ENCODE peak calls at places on chromosomes 1 and 21, in five cellular contexts. M is IMR-90, K is breast epithelium, W is body of pancreas, O is gastrocnemius medialis. L is an unnamed sample.

GRCh38 chr1:23657659-23658275 is 33.8 kb upstream of the RPL11 start:
- DNase-seq in M (peak; percentile 35), K (no peak), W (peak; percentile 68), O (peak; percentile 21), L (peak; percentile 52)

GRCh38 chr1:194181845-194182244 is 995.4 kb upstream of the B3GALT2 start:
- DNase-seq in M (no peak), K (no peak), W (no peak), O (no peak), L (no peak)

GRCh38 chr1:87450615-87451209 is 122.0 kb downstream of the LMO4 start:
- DNase-seq in M (no peak), K (no peak), W (no peak), O (no peak), L (no peak)

GRCh38 chr1:8031176-8031785 is 5.2 kb upstream of the ERRFI1 start:
- DNase-seq in M (peak; percentile 73), K (no peak), W (no peak), O (no peak), L (peak; percentile 22)

GRCh38 chr1:150165622-150166612 is 16.2 kb downstream of the PLEKHO1 start:
- DNase-seq in M (peak; percentile 55), K (no peak), W (peak; percentile 50), O (no peak), L (peak; percentile 44)

GRCh38 chr1:48003741-48004503 is 6.7 kb upstream of the TRABD2B start:
- DNase-seq in M (no peak), K (no peak), W (no peak), O (no peak), L (no peak)

GRCh38 chr21:29299046-29299905 is 554 bp downstream of the BACH1 start:
- DNase-seq in M (peak; percentile 65), K (peak; percentile 36), W (peak; percentile 73), O (peak; percentile 64), L (peak; percentile 58)

GRCh38 chr1:228810855-228811654 is 75.8 kb downstream of the RHOU start:
- DNase-seq in M (no peak), K (no peak), W (no peak), O (no peak), L (peak; percentile 60)

GRCh38 chr1:248406721-248407692 is 4.2 kb downstream of the OR2T1 start:
- DNase-seq in M (no peak), K (no peak), W (no peak), O (no peak), L (no peak)

GRCh38 chr1:100277866-100278265 is 11.8 kb downstream of the RTCA start:
- DNase-seq in M (no peak), K (no peak), W (no peak), O (no peak), L (no peak)

GRCh38 chr1:93257889-93258288 is 77.4 kb downstream of the CCDC18 start:
- DNase-seq in M (no peak), K (no peak), W (no peak), O (no peak), L (no peak)

GRCh38 chr1:92877081-92877711 is 45.4 kb downstream of the RPL5 start:
- DNase-seq in M (no peak), K (no peak), W (no peak), O (no peak), L (no peak)

GRCh38 chr1:12495725-12496124 is 122.3 kb downstream of the DHRS3 start:
- DNase-seq in M (no peak), K (no peak), W (peak; percentile 52), O (no peak), L (no peak)

GRCh38 chr1:30054126-30054525 is 669.3 kb downstream of the MATN1 start:
- DNase-seq in M (no peak), K (no peak), W (no peak), O (no peak), L (no peak)

GRCh38 chr21:28745131-28746055 is 247.3 kb downstream of the LTN1 start:
- DNase-seq in M (peak; percentile 94), K (peak; percentile 63), W (peak; percentile 79), O (peak; percentile 58), L (peak; percentile 68)

GRCh38 chr1:180533571-180533987 is 25.2 kb upstream of the OVAAL start:
- DNase-seq in M (peak; percentile 64), K (no peak), W (peak; percentile 84), O (peak; percentile 28), L (peak; percentile 76)

GRCh38 chr1:47644216-47644581 is 206.4 kb downstream of the FOXD2 start:
- DNase-seq in M (no peak), K (no peak), W (no peak), O (no peak), L (no peak)

GRCh38 chr1:218521414-218522169 is 176.5 kb downstream of the TGFB2 start:
- DNase-seq in M (peak; percentile 21), K (no peak), W (peak; percentile 39), O (peak; percentile 56), L (peak; percentile 35)

GRCh38 chr1:177077734-177078489 is 86.6 kb downstream of the ASTN1 start:
- DNase-seq in M (no peak), K (no peak), W (no peak), O (no peak), L (no peak)

GRCh38 chr1:62117416-62117815 is 77.2 kb upstream of the L1TD1 start:
- DNase-seq in M (no peak), K (no peak), W (no peak), O (no peak), L (no peak)

GRCh38 chr1:3145489-3146325 is 76.7 kb downstream of the PRDM16 start:
- DNase-seq in M (no peak), K (no peak), W (no peak), O (no peak), L (no peak)

GRCh38 chr1:16032388-16033100 is 10.7 kb downstream of the CLCNKA start:
- DNase-seq in M (peak; percentile 79), K (peak; percentile 66), W (peak; percentile 90), O (peak; percentile 94), L (peak; percentile 88)

GRCh38 chr1:154663656-154664055 is 55.7 kb upstream of the ADAR start:
- DNase-seq in M (no peak), K (no peak), W (no peak), O (no peak), L (no peak)

GRCh38 chr1:30039354-30040080 is 683.9 kb downstream of the MATN1 start:
- DNase-seq in M (no peak), K (no peak), W (no peak), O (no peak), L (no peak)

GRCh38 chr21:31530918-31531705 is 128.4 kb upstream of the SOD1 start:
- DNase-seq in M (no peak), K (no peak), W (peak; percentile 73), O (no peak), L (peak; percentile 9)

GRCh38 chr1:39081266-39082139 is 55.4 kb downstream of the NDUFS5 start:
- DNase-seq in M (no peak), K (no peak), W (peak; percentile 24), O (no peak), L (peak; percentile 18)

GRCh38 chr1:101153692-101154091 is 83.1 kb upstream of the S1PR1 start:
- DNase-seq in M (no peak), K (no peak), W (no peak), O (no peak), L (no peak)

GRCh38 chr1:21567241-21568005 is 58.2 kb downstream of the ALPL start:
- DNase-seq in M (peak; percentile 92), K (no peak), W (no peak), O (no peak), L (no peak)

GRCh38 chr1:228804640-228805413 is 69.5 kb downstream of the RHOU start:
- DNase-seq in M (no peak), K (no peak), W (no peak), O (no peak), L (no peak)

GRCh38 chr1:212958175-212958574 is 7.8 kb downstream of the VASH2 start:
- DNase-seq in M (peak; percentile 78), K (no peak), W (no peak), O (no peak), L (no peak)

GRCh38 chr1:19101244-19101643 is 108.8 kb downstream of the UBR4 start:
- DNase-seq in M (peak; percentile 60), K (no peak), W (no peak), O (no peak), L (no peak)

DNA sequence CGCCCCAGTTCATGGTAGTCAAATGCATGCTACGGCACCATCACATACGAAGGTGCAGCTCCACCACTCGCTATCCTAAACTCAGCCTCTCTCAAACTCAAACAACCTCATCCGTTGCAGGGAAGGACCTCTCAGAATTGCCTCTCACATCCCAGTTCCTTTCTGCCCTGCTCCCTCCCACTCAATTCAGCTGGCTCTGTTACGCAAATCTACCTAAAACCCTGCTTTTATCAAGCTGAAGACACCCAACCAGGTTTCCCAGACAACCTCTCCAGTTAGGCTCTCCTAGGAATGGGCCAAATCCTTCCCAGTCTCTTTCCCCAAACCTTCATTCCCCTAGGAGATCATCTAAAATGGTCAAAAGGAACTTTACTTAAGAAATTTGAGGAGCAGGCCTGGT is 62.9 kb downstream of the CLSTN1 start:
- DNase-seq in M (no peak), K (no peak), W (no peak), O (no peak), L (no peak)
- H3K36me3 ChIP-seq in M (peaks cover 5% of the 10 kb centered on the region), K (no peaks in the 10 kb centered on the region), W (no peaks in the 10 kb centered on the region), O (no peaks in the 10 kb centered on the region), L (no peaks in the 10 kb centered on the region)

DNA sequence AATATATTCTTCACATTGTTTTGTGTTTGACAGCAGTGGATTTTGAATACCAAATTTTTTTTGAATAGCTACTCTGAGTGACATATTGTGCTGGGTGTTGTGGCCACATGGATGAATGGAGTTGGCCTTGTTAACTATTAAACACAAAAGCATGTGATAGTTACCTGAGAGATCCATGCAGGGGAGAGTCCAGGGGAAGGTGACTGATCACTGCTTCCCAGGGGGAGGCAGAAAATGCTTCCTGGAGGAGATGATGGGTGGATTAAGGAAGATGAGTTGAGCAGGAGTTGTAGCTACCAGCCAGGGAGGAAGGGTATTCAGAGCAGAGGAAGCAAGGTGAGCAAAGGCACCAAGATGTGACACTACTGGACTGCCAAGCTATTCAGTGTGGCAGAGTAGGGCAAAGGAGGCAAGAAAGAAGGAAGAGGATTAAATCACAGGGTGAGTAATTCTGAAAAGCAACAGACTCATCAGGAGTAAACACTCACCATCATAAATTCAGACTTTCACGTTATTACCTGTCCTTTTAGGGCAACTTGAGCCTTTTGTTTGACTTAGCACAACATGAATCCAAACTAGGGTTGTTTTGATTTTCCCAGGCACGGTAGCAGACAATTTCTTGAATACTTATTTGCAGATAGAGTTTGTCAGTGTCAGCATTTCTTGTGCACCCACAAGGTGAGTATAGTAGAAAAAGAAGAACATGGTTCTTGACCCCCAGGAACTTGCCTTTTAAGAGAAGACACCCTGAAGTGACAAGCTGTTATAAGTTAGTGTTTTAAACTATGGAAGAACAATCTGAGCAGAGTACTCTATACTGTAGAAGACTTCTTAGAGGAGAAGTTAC is 4.2 kb downstream of the CD46 start:
- DNase-seq in M (no peak), K (no peak), W (no peak), O (no peak), L (no peak)
- H3K4me3 ChIP-seq in M (no peak overlapping the region), K (no peak overlapping the region), W (no peak overlapping the region), O (no peak overlapping the region), L (no peak overlapping the region)

DNA sequence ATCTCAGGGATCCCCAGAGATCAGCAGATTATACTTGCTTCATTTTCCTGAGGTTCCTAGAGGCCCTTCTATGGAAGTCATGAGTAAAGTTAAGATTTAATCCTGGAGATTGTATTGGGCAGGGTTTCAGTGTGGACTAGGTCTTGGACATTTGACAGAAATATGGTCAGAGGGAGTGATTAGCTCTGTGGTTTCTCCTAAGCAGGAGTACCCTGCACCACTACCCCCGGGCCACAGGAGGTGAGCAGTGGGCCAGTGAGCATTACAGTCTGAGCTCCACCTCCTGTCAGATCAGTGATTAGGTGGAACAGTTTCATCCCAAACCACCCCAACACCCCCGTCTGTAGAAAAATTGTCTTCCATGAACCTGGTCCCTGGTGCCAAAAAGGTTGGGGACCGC is 43.2 kb downstream of the PHACTR4 start:
- DNase-seq in M (no peak), K (no peak), W (no peak), O (no peak), L (no peak)
- TF ChIP-seq POLR2A in M (no peak), K (no peak), W (no peak), O (no peak), L (no peak)

GRCh38 chr1:54551891-54552290 is 3.9 kb downstream of the ACOT11 start:
- DNase-seq in M (no peak), K (no peak), W (no peak), O (no peak), L (no peak)
- H3K36me3 ChIP-seq in M (no peaks in the 10 kb centered on the region), K (no peaks in the 10 kb centered on the region), W (no peaks in the 10 kb centered on the region), O (no peaks in the 10 kb centered on the region), L (no peaks in the 10 kb centered on the region)

L was measured in thyroid gland.